ENCODE peak calls at places on chromosome 2, in ten cellular contexts. L is DND-41, P is lower lobe of right lung, H is right cardiac atrium, J is endodermal cell, E is A549, U is ovary, N is transverse colon, Y is prostate gland, F is heart left ventricle. M is an unnamed sample. For H3K4me1, the result is how much of the 10 kb centered on the place peaks cover.

GRCh38 chr2:150480971-150481830 is 6.3 kb downstream of the RND3 start:
- DNase-seq in L (no peak), P (no peak), H (no peak), J (no peak), E (no peak), U (no peak), N (no peak), Y (no peak), F (no peak), M (no peak)

GRCh38 chr2:211598238-211598637 is 940.4 kb downstream of the ERBB4 start:
- DNase-seq in L (no peak), P (no peak), H (no peak), J (no peak), E (no peak), U (no peak), N (no peak), Y (no peak), F (no peak), M (no peak)

GRCh38 chr2:106075038-106075437 is 119.1 kb downstream of the UXS1 start:
- DNase-seq in L (no peak), P (no peak), H (no peak), J (no peak), E (no peak), U (no peak), N (no peak), Y (no peak), F (no peak), M (no peak)

GRCh38 chr2:191869781-191870180 is 22.9 kb upstream of the CAVIN2 start:
- DNase-seq in L (no peak), P (no peak), H (no peak), J (no peak), E (no peak), U (no peak), N (no peak), Y (no peak), F (no peak), M (no peak)

GRCh38 chr2:203451011-203451410 is 84.1 kb downstream of the RAPH1 start:
- DNase-seq in L (no peak), P (no peak), H (no peak), J (no peak), E (no peak), U (no peak), N (no peak), Y (no peak), F (no peak), M (no peak)

GRCh38 chr2:73952499-73953446 is 26.1 kb downstream of the DGUOK start:
- DNase-seq in L (no peak), P (peak), H (peak), J (no peak), E (no peak), U (no peak), N (no peak), Y (no peak), F (peak), M (no peak)

GRCh38 chr2:137928547-137929503 is 35.4 kb upstream of the HNMT start:
- DNase-seq in L (no peak), P (no peak), H (no peak), J (no peak), E (no peak), U (no peak), N (no peak), Y (no peak), F (no peak), M (no peak)

GRCh38 chr2:97816411-97816810 is 103.0 kb downstream of the ZAP70 start:
- DNase-seq in L (no peak), P (no peak), H (no peak), J (no peak), E (no peak), U (no peak), N (no peak), Y (no peak), F (no peak), M (no peak)

GRCh38 chr2:147297820-147298219 is 547.0 kb upstream of the ACVR2A start:
- DNase-seq in L (peak), P (no peak), H (no peak), J (no peak), E (no peak), U (no peak), N (no peak), Y (no peak), F (no peak), M (no peak)

GRCh38 chr2:85754313-85755095 is 713 bp downstream of the ATOH8 start:
- DNase-seq in L (peak), P (peak), H (peak), J (peak), E (no peak), U (peak), N (peak), Y (no peak), F (no peak), M (no peak)

GRCh38 chr2:61410185-61410584 is 60.7 kb downstream of the USP34 start:
- DNase-seq in L (no peak), P (no peak), H (no peak), J (no peak), E (no peak), U (no peak), N (no peak), Y (no peak), F (no peak), M (no peak)

GRCh38 chr2:166419616-166419934 is 43.8 kb upstream of the SCN9A start:
- DNase-seq in L (no peak), P (no peak), H (no peak), J (no peak), E (no peak), U (no peak), N (no peak), Y (no peak), F (no peak), M (no peak)

GRCh38 chr2:3386448-3386958 is 7.0 kb downstream of the TRAPPC12 start:
- DNase-seq in L (no peak), P (no peak), H (no peak), J (no peak), E (no peak), U (no peak), N (no peak), Y (no peak), F (no peak), M (no peak)

GRCh38 chr2:138712212-138712979 is 67.8 kb downstream of the NXPH2 start:
- DNase-seq in L (no peak), P (no peak), H (no peak), J (no peak), E (no peak), U (no peak), N (no peak), Y (no peak), F (no peak), M (no peak)

GRCh38 chr2:232539298-232540231 is at the start of gene CHRNG:
- DNase-seq in L (no peak), P (peak), H (no peak), J (peak), E (no peak), U (peak), N (no peak), Y (no peak), F (no peak), M (no peak)

GRCh38 chr2:106020821-106021316 is 173.2 kb downstream of the UXS1 start:
- DNase-seq in L (no peak), P (no peak), H (peak), J (no peak), E (no peak), U (no peak), N (no peak), Y (no peak), F (peak), M (no peak)

GRCh38 chr2:235843591-235844395 is 324.4 kb downstream of the GBX2 start:
- DNase-seq in L (no peak), P (no peak), H (no peak), J (no peak), E (no peak), U (no peak), N (no peak), Y (no peak), F (no peak), M (no peak)
- H3K27ac ChIP-seq in L (no peak), P (no peak), H (no peak), J (no peak), E (no peak), U (no peak), N (no peak), Y (no peak), F (no peak), M (no peak)

GRCh38 chr2:239288951-239289481 is 111.8 kb downstream of the HDAC4 start:
- DNase-seq in L (no peak), P (peak), H (no peak), J (no peak), E (no peak), U (peak), N (peak), Y (no peak), F (peak), M (peak)

GRCh38 chr2:239292531-239292930 is 108.3 kb downstream of the HDAC4 start:
- DNase-seq in L (no peak), P (no peak), H (no peak), J (no peak), E (no peak), U (no peak), N (peak), Y (no peak), F (no peak), M (no peak)

GRCh38 chr2:239291505-239292350 is 109.1 kb downstream of the HDAC4 start:
- DNase-seq in L (no peak), P (peak), H (no peak), J (peak), E (no peak), U (peak), N (peak), Y (no peak), F (peak), M (no peak)

GRCh38 chr2:239289545-239289944 is 111.3 kb downstream of the HDAC4 start:
- DNase-seq in L (peak), P (peak), H (no peak), J (no peak), E (no peak), U (no peak), N (peak), Y (no peak), F (no peak), M (no peak)

DNA sequence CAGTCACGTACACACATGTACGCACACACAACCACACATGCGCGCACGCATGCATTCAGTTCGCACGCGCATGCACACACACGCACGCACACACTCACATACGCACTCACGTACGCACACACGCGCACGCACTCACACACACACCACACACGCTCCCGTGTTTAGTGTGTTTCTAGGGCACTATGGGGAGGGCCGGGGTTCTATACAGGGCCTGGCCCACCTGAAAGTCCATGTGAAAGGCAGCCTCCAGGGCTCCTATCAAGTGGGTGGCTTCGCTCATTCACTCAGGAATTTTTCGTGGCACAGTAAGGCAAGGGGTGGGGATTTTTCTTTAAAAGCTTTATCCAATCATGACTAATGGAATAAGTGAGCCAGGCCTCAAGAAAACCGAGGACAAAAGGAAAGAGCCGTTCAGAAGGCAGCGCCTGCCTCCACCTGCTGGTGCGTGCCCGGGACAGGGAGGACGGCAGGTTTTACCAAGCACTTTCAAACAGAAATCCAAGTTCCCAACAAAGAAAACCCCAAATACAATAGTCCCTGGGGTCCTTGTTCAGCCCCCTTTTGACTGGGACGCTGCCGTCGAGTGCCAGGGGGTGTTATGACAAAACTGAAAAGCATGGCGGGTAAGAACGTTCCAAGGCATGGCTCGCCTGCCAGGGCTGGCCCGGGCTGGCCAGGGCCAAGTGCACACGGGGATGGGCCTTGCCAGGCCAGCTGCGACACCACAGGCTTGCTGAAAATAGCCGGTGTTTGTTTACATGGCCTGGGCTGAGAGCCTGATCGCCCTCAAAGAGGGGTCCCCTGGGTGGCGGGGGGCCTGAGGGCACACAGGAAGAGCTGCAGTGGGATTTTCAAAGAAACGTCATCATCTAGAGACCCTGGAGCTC is 110.0 kb downstream of the HDAC4 start:
- DNase-seq in L (no peak), P (peak), H (no peak), J (peak), E (no peak), U (no peak), N (peak), Y (no peak), F (peak), M (no peak)
- H3K4me1 ChIP-seq in L (half or more), P (under half), H (under half), J (under half), E (under half), U (under half), N (half or more), Y (under half), F (half or more), M (half or more)

DNA sequence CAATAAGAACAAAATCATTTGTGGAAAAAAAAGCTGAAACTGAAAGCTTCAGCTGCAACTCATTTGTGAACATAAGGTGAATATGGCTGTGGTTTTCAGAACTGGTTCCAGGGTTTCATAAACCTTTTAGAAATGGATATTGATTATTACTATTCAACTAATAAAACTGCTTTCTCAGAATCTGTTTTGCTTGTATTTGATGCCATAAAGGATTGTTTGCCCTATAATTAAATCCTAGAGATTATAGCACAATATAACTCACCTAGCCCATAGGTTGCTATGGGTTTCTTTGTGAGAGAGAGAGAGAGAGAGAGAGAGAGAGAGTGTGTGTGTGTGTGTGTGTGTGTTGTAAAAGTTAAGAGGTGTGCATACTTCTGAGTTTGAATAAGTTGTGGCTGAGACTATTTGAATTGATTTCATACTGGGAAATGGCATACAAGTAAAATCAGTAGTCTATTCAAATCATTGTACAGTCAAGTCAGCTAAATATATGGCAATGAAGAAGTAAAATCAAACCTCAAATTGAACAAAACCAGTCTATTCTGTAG is 339.2 kb downstream of the ARHGAP15 start:
- DNase-seq in L (no peak), P (no peak), H (no peak), J (no peak), E (no peak), U (no peak), N (no peak), Y (no peak), F (no peak), M (no peak)
- H3K4me3 ChIP-seq in L (no peak), P (no peak), H (no peak), J (no peak), E (no peak), U (no peak), N (no peak), Y (no peak), F (no peak), M (no peak)

DNA sequence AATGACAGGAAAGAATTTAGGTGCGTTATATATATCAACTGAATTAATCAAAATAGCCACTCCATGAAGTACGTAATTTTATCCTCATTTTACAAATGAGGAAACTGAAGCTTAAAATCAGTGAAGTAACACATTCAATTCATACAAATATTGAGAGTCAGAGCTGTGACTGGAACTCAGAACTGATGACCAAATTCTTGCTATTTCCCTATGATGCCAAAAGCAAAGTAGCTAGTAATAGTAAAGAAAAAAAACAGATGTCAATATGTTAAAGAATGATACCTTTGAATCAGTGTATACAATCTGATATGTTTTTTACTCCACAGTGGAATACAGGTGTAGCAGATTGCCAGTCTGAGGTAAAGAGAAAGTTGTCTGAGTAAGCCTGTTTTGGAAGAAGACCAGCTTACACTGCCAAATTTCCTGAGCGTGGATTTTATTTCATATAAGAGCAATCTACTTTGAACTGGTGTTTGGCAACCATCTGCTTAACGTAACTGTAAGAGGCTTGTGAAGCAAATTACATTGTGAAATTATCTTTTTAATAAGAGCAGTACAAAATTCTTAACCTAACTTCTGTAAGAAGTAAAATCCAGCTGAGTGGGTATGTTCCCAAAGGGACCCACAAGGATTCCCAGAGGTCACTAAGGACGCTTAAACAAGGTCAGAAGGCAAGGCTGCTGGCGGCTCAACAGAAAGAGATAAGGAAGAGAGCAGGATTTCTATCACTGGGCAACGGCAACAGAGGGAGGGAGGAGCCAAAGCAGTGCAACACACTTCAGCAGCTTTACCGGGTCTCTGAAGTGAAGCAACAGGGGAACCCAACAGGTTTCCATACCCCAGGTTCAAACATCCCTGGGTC is 85.6 kb downstream of the IKZF2 start:
- DNase-seq in L (peak), P (peak), H (peak), J (peak), E (no peak), U (peak), N (peak), Y (peak), F (peak), M (peak)
- H3K27ac ChIP-seq in L (peak), P (peak), H (no peak), J (no peak), E (no peak), U (no peak), N (no peak), Y (peak), F (peak), M (no peak)

GRCh38 chr2:143259368-143259958 is 130.2 kb downstream of the ARHGAP15 start:
- DNase-seq in L (peak), P (peak), H (peak), J (peak), E (peak), U (peak), N (peak), Y (peak), F (peak), M (peak)
- H3K4me1 ChIP-seq in L (half or more), P (under half), H (under half), J (under half), E (under half), U (under half), N (under half), Y (under half), F (under half), M (half or more)

GRCh38 chr2:174337337-174338154 is 2.8 kb downstream of the SP9 start:
- DNase-seq in L (peak), P (no peak), H (no peak), J (peak), E (no peak), U (no peak), N (no peak), Y (no peak), F (no peak), M (no peak)

GRCh38 chr2:174338626-174339570 is 4.1 kb downstream of the SP9 start:
- DNase-seq in L (no peak), P (no peak), H (no peak), J (peak), E (no peak), U (no peak), N (no peak), Y (no peak), F (no peak), M (no peak)

GRCh38 chr2:174336403-174337336 is 1.9 kb downstream of the SP9 start:
- DNase-seq in L (peak), P (peak), H (no peak), J (peak), E (no peak), U (no peak), N (peak), Y (no peak), F (no peak), M (peak)

GRCh38 chr2:174339571-174339966 is 4.8 kb downstream of the SP9 start:
- DNase-seq in L (no peak), P (no peak), H (no peak), J (no peak), E (no peak), U (no peak), N (no peak), Y (no peak), F (no peak), M (no peak)

DNA sequence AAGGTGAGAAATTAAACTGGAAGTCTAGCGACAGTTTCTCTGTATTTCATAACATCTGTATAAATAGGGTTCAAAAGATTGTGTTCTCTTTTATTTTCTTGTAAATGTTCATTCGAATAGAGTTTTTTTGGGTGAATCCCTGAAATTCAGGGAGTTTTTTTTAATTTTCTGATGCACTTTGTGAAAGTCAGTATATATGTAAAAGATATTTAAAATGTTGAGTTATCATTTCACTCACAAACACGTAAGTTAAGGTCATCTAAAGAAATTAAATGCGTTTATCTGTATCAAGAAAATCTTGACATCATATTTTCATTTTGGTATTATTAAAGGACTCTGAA is 3.4 kb downstream of the SP9 start:
- DNase-seq in L (no peak), P (no peak), H (no peak), J (no peak), E (no peak), U (no peak), N (no peak), Y (no peak), F (no peak), M (no peak)
- H3K4me3 ChIP-seq in L (peak), P (no peak), H (no peak), J (peak), E (peak), U (no peak), N (no peak), Y (no peak), F (no peak), M (no peak)

M was measured in CD8-positive, alpha-beta memory T cell.